ENCODE peak calls at places on chromosome 2, in four cellular contexts. T is T-helper 1 cell, V is HCT116, D is PC-3. N is an unnamed sample.

GRCh38 chr2:190887089-190887488 is 6.5 kb downstream of the GLS start:
- DNase-seq in T (no peak), D (peak; percentile 52), V (no peak), N (peak; percentile 49)

GRCh38 chr2:9405636-9406035 is 17.7 kb downstream of the ITGB1BP1 start:
- DNase-seq in T (no peak), V (no peak), D (no peak), N (peak; percentile 54)

GRCh38 chr2:6883448-6884122 is 6.0 kb downstream of the RSAD2 start:
- DNase-seq in D (no peak), V (no peak), T (no peak), N (no peak)

GRCh38 chr2:177164131-177164530 is 48.5 kb upstream of the HNRNPA3 start:
- DNase-seq in D (no peak), T (no peak), V (no peak), N (no peak)

GRCh38 chr2:23826771-23827170 is 100.2 kb downstream of the ATAD2B start:
- DNase-seq in V (no peak), D (no peak), T (no peak), N (no peak)

GRCh38 chr2:1613731-1614354 is 130.5 kb downstream of the PXDN start:
- DNase-seq in T (no peak), D (peak; percentile 41), V (no peak), N (peak; percentile 21)

GRCh38 chr2:84701880-84702279 is 179.0 kb downstream of the TRABD2A start:
- DNase-seq in V (no peak), D (peak; percentile 11), T (no peak), N (peak; percentile 95)

GRCh38 chr2:98796775-98797544 is 66.0 kb upstream of the MGAT4A start:
- DNase-seq in T (no peak), D (no peak), V (no peak), N (no peak)

GRCh38 chr2:28152585-28153284 is 239.9 kb upstream of the FOSL2 start:
- DNase-seq in D (no peak), V (no peak), T (no peak), N (no peak)

GRCh38 chr2:8174641-8175257 is 507.1 kb upstream of the ID2 start:
- DNase-seq in D (no peak), V (no peak), T (no peak), N (peak; percentile 13)

GRCh38 chr2:190468814-190469569 is 60.8 kb downstream of the MFSD6 start:
- DNase-seq in D (peak; percentile 98), T (no peak), V (peak; percentile 35), N (peak; percentile 94)

GRCh38 chr2:236656166-236656565 is 86.5 kb downstream of the ACKR3 start:
- DNase-seq in D (no peak), V (no peak), T (no peak), N (no peak)

GRCh38 chr2:26148501-26148900 is 24.4 kb upstream of the GAREM2 start:
- DNase-seq in T (no peak), V (no peak), D (peak; percentile 30), N (peak; percentile 41)

GRCh38 chr2:219056896-219057708 is 3.6 kb downstream of the IHH start:
- DNase-seq in V (no peak), T (no peak), D (no peak), N (no peak)

GRCh38 chr2:240139666-240140393 is 628 bp downstream of the OTOS start:
- DNase-seq in V (no peak), D (no peak), T (no peak), N (no peak)

GRCh38 chr2:229342376-229342775 is 71.3 kb upstream of the PID1 start:
- DNase-seq in V (peak; percentile 26), D (peak; percentile 65), T (no peak), N (peak; percentile 21)

GRCh38 chr2:241804326-241805276 is 4.4 kb upstream of the NEU4 start:
- DNase-seq in V (no peak), T (no peak), D (peak; percentile 21), N (peak; percentile 79)

GRCh38 chr2:53969285-53970094 is 1.3 kb downstream of the PSME4 start:
- DNase-seq in D (peak; percentile 92), V (peak; percentile 51), T (no peak), N (peak; percentile 73)

GRCh38 chr2:197477764-197478163 is 21.9 kb downstream of the HSPD1 start:
- DNase-seq in V (no peak), D (no peak), T (no peak), N (no peak)

GRCh38 chr2:130391872-130392670 is 36.2 kb downstream of the PTPN18 start:
- DNase-seq in V (no peak), D (no peak), T (no peak), N (peak; percentile 22)

N was measured in amniotic epithelial cell.